ENCODE peak calls at places on chromosomes 7 and 10, in ten cellular contexts. One of them, this sample, is unnamed.

GRCh38 chr10:24851595-24851994 is 100.8 kb downstream of the PRTFDC1 start:
- DNase-seq in ovary: no peak
- DNase-seq in transverse colon: peak
- DNase-seq in fibroblast of mammary gland: no peak
- DNase-seq in tibial artery: no peak
- DNase-seq in AG09309: no peak
- DNase-seq in HCT116: no peak
- DNase-seq in DND-41: no peak
- DNase-seq in fibroblast of pulmonary artery: peak
- DNase-seq in dorsolateral prefrontal cortex: no peak
- DNase-seq in this sample: no peak

GRCh38 chr10:78533776-78534175 is 500.1 kb downstream of the RPS24 start:
- DNase-seq in ovary: no peak
- DNase-seq in transverse colon: no peak
- DNase-seq in fibroblast of mammary gland: no peak
- DNase-seq in tibial artery: no peak
- DNase-seq in AG09309: no peak
- DNase-seq in HCT116: no peak
- DNase-seq in DND-41: no peak
- DNase-seq in fibroblast of pulmonary artery: no peak
- DNase-seq in dorsolateral prefrontal cortex: no peak
- DNase-seq in this sample: no peak

GRCh38 chr10:72263613-72264241 is 10.0 kb upstream of the DDIT4 start:
- DNase-seq in ovary: no peak
- DNase-seq in transverse colon: peak
- DNase-seq in fibroblast of mammary gland: no peak
- DNase-seq in tibial artery: no peak
- DNase-seq in AG09309: no peak
- DNase-seq in HCT116: no peak
- DNase-seq in DND-41: peak
- DNase-seq in fibroblast of pulmonary artery: peak
- DNase-seq in dorsolateral prefrontal cortex: no peak
- DNase-seq in this sample: no peak

GRCh38 chr10:33139191-33139646 is 181.2 kb upstream of the ITGB1 start:
- DNase-seq in ovary: no peak
- DNase-seq in transverse colon: no peak
- DNase-seq in fibroblast of mammary gland: no peak
- DNase-seq in tibial artery: no peak
- DNase-seq in AG09309: no peak
- DNase-seq in HCT116: no peak
- DNase-seq in DND-41: peak
- DNase-seq in fibroblast of pulmonary artery: no peak
- DNase-seq in dorsolateral prefrontal cortex: no peak
- DNase-seq in this sample: no peak

GRCh38 chr10:102396251-102396650 is 746 bp downstream of the NFKB2 start:
- DNase-seq in ovary: no peak
- DNase-seq in transverse colon: no peak
- DNase-seq in fibroblast of mammary gland: no peak
- DNase-seq in tibial artery: no peak
- DNase-seq in AG09309: no peak
- DNase-seq in HCT116: no peak
- DNase-seq in DND-41: no peak
- DNase-seq in fibroblast of pulmonary artery: no peak
- DNase-seq in dorsolateral prefrontal cortex: no peak
- DNase-seq in this sample: no peak

GRCh38 chr7:44218418-44219201 is 17.8 kb downstream of the YKT6 start:
- DNase-seq in ovary: no peak
- DNase-seq in transverse colon: no peak
- DNase-seq in fibroblast of mammary gland: no peak
- DNase-seq in tibial artery: peak
- DNase-seq in AG09309: no peak
- DNase-seq in HCT116: no peak
- DNase-seq in DND-41: no peak
- DNase-seq in fibroblast of pulmonary artery: peak
- DNase-seq in dorsolateral prefrontal cortex: peak
- DNase-seq in this sample: no peak

GRCh38 chr7:158353606-158354570 is 233.7 kb downstream of the PTPRN2 start:
- DNase-seq in ovary: no peak
- DNase-seq in transverse colon: peak
- DNase-seq in fibroblast of mammary gland: peak
- DNase-seq in tibial artery: peak
- DNase-seq in AG09309: no peak
- DNase-seq in HCT116: peak
- DNase-seq in DND-41: peak
- DNase-seq in fibroblast of pulmonary artery: peak
- DNase-seq in dorsolateral prefrontal cortex: peak
- DNase-seq in this sample: no peak

GRCh38 chr10:33661580-33662269 is 327.3 kb upstream of the NRP1 start:
- DNase-seq in ovary: peak
- DNase-seq in transverse colon: peak
- DNase-seq in fibroblast of mammary gland: peak
- DNase-seq in tibial artery: peak
- DNase-seq in AG09309: peak
- DNase-seq in HCT116: no peak
- DNase-seq in DND-41: no peak
- DNase-seq in fibroblast of pulmonary artery: peak
- DNase-seq in dorsolateral prefrontal cortex: peak
- DNase-seq in this sample: peak

GRCh38 chr10:119207713-119208552 is 562 bp downstream of the GRK5 start:
- DNase-seq in ovary: peak
- DNase-seq in transverse colon: peak
- DNase-seq in fibroblast of mammary gland: peak
- DNase-seq in tibial artery: peak
- DNase-seq in AG09309: no peak
- DNase-seq in HCT116: no peak
- DNase-seq in DND-41: peak
- DNase-seq in fibroblast of pulmonary artery: peak
- DNase-seq in dorsolateral prefrontal cortex: peak
- DNase-seq in this sample: no peak

GRCh38 chr10:119208553-119208940 is 1.2 kb downstream of the GRK5 start:
- DNase-seq in ovary: no peak
- DNase-seq in transverse colon: no peak
- DNase-seq in fibroblast of mammary gland: peak
- DNase-seq in tibial artery: no peak
- DNase-seq in AG09309: no peak
- DNase-seq in HCT116: no peak
- DNase-seq in DND-41: no peak
- DNase-seq in fibroblast of pulmonary artery: peak
- DNase-seq in dorsolateral prefrontal cortex: no peak
- DNase-seq in this sample: no peak

GRCh38 chr10:119210633-119211032 is 3.3 kb downstream of the GRK5 start:
- DNase-seq in ovary: no peak
- DNase-seq in transverse colon: no peak
- DNase-seq in fibroblast of mammary gland: no peak
- DNase-seq in tibial artery: no peak
- DNase-seq in AG09309: no peak
- DNase-seq in HCT116: no peak
- DNase-seq in DND-41: no peak
- DNase-seq in fibroblast of pulmonary artery: no peak
- DNase-seq in dorsolateral prefrontal cortex: no peak
- DNase-seq in this sample: no peak

GRCh38 chr10:119209736-119210355 is 2.5 kb downstream of the GRK5 start:
- DNase-seq in ovary: no peak
- DNase-seq in transverse colon: no peak
- DNase-seq in fibroblast of mammary gland: no peak
- DNase-seq in tibial artery: peak
- DNase-seq in AG09309: no peak
- DNase-seq in HCT116: no peak
- DNase-seq in DND-41: no peak
- DNase-seq in fibroblast of pulmonary artery: peak
- DNase-seq in dorsolateral prefrontal cortex: no peak
- DNase-seq in this sample: no peak

DNA sequence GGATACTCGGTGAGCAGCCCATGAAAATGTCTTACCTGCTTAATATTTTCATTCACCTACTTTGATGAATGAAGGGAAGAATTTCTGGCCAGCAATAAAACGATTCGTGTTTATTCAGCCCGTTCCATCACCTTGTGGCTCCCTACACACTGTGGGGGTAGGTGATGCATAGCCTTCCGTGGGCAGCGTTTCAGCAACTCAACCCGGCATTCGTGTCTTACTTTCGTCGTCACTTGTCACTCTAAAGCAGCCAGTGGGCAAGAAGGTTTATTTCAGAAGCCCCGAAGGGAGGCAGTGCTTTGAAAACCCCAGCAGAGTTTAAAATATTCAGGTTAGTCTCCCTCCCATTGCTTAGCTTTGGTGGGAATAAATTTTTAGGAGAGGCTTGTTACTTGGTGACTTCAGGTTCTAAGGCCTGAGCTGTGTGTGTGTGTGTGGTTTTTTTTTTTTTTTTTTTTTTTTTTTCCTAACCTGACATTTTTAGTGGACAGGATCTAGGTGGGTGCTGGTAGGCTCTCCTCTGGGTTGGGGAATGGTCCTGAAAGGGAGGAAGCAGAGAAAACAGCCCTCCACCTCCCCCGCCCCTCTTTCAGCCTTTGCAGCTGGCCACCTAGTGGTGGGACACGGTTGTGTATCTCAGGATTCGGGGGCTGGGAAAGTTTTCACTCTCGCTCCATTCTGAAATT is 1.8 kb downstream of the GRK5 start:
- DNase-seq in ovary: peak
- DNase-seq in transverse colon: peak
- DNase-seq in fibroblast of mammary gland: peak
- DNase-seq in tibial artery: peak
- DNase-seq in AG09309: no peak
- DNase-seq in HCT116: no peak
- DNase-seq in DND-41: peak
- DNase-seq in fibroblast of pulmonary artery: peak
- DNase-seq in dorsolateral prefrontal cortex: peak
- DNase-seq in this sample: no peak
- H3K4me3 ChIP-seq in ovary: peak
- H3K4me3 ChIP-seq in transverse colon: peak
- H3K4me3 ChIP-seq in fibroblast of mammary gland: peak
- H3K4me3 ChIP-seq in tibial artery: peak
- H3K4me3 ChIP-seq in AG09309: peak
- H3K4me3 ChIP-seq in HCT116: no peak
- H3K4me3 ChIP-seq in DND-41: peak
- H3K4me3 ChIP-seq in fibroblast of pulmonary artery: peak
- H3K4me3 ChIP-seq in dorsolateral prefrontal cortex: peak
- H3K4me3 ChIP-seq in this sample: peak

GRCh38 chr10:75395171-75395954 is 6.2 kb downstream of the ZNF503 start:
- DNase-seq in ovary: peak
- DNase-seq in transverse colon: peak
- DNase-seq in fibroblast of mammary gland: peak
- DNase-seq in tibial artery: peak
- DNase-seq in AG09309: no peak
- DNase-seq in HCT116: no peak
- DNase-seq in DND-41: no peak
- DNase-seq in fibroblast of pulmonary artery: no peak
- DNase-seq in dorsolateral prefrontal cortex: no peak
- DNase-seq in this sample: no peak
- H3K4me3 ChIP-seq in ovary: peak
- H3K4me3 ChIP-seq in transverse colon: peak
- H3K4me3 ChIP-seq in fibroblast of mammary gland: peak
- H3K4me3 ChIP-seq in tibial artery: peak
- H3K4me3 ChIP-seq in AG09309: peak
- H3K4me3 ChIP-seq in HCT116: peak
- H3K4me3 ChIP-seq in DND-41: no peak
- H3K4me3 ChIP-seq in fibroblast of pulmonary artery: peak
- H3K4me3 ChIP-seq in dorsolateral prefrontal cortex: peak
- H3K4me3 ChIP-seq in this sample: no peak

GRCh38 chr10:115026041-115026779 is 67.0 kb upstream of the ATRNL1 start:
- DNase-seq in ovary: no peak
- DNase-seq in transverse colon: no peak
- DNase-seq in fibroblast of mammary gland: no peak
- DNase-seq in tibial artery: no peak
- DNase-seq in AG09309: no peak
- DNase-seq in HCT116: no peak
- DNase-seq in DND-41: no peak
- DNase-seq in fibroblast of pulmonary artery: no peak
- DNase-seq in dorsolateral prefrontal cortex: no peak
- DNase-seq in this sample: no peak

GRCh38 chr10:115028419-115028818 is 64.7 kb upstream of the ATRNL1 start:
- DNase-seq in ovary: no peak
- DNase-seq in transverse colon: no peak
- DNase-seq in fibroblast of mammary gland: no peak
- DNase-seq in tibial artery: no peak
- DNase-seq in AG09309: no peak
- DNase-seq in HCT116: no peak
- DNase-seq in DND-41: no peak
- DNase-seq in fibroblast of pulmonary artery: no peak
- DNase-seq in dorsolateral prefrontal cortex: no peak
- DNase-seq in this sample: no peak

GRCh38 chr10:115018185-115018931 is 74.8 kb upstream of the ATRNL1 start:
- DNase-seq in ovary: no peak
- DNase-seq in transverse colon: no peak
- DNase-seq in fibroblast of mammary gland: no peak
- DNase-seq in tibial artery: no peak
- DNase-seq in AG09309: no peak
- DNase-seq in HCT116: no peak
- DNase-seq in DND-41: no peak
- DNase-seq in fibroblast of pulmonary artery: no peak
- DNase-seq in dorsolateral prefrontal cortex: no peak
- DNase-seq in this sample: no peak

GRCh38 chr10:115020449-115020848 is 72.7 kb upstream of the ATRNL1 start:
- DNase-seq in ovary: no peak
- DNase-seq in transverse colon: no peak
- DNase-seq in fibroblast of mammary gland: no peak
- DNase-seq in tibial artery: no peak
- DNase-seq in AG09309: no peak
- DNase-seq in HCT116: no peak
- DNase-seq in DND-41: no peak
- DNase-seq in fibroblast of pulmonary artery: no peak
- DNase-seq in dorsolateral prefrontal cortex: no peak
- DNase-seq in this sample: no peak

DNA sequence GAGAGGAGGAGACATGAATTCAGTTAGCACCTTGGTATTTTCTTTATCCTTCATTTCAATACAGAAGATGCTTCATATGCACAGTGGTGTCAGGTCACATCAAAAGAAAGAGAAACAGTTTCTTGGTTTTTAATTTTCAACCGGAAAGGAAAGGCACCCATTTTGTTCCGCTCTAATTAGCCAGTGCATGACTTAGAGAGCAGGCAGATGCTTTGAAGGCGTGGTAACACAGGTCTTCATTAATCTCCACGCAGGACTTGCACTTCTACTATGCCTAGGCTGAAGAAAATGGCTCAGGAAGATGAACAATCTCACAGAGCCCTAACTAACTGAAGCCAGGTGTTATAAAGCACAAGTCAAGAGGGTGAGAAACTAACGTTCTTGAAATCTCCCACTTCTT is 70.4 kb upstream of the ATRNL1 start:
- DNase-seq in ovary: no peak
- DNase-seq in transverse colon: no peak
- DNase-seq in fibroblast of mammary gland: no peak
- DNase-seq in tibial artery: no peak
- DNase-seq in AG09309: no peak
- DNase-seq in HCT116: no peak
- DNase-seq in DND-41: no peak
- DNase-seq in fibroblast of pulmonary artery: no peak
- DNase-seq in dorsolateral prefrontal cortex: no peak
- DNase-seq in this sample: no peak
- H3K4me3 ChIP-seq in ovary: no peak
- H3K4me3 ChIP-seq in transverse colon: no peak
- H3K4me3 ChIP-seq in fibroblast of mammary gland: no peak
- H3K4me3 ChIP-seq in tibial artery: no peak
- H3K4me3 ChIP-seq in AG09309: no peak
- H3K4me3 ChIP-seq in HCT116: no peak
- H3K4me3 ChIP-seq in DND-41: no peak
- H3K4me3 ChIP-seq in fibroblast of pulmonary artery: no peak
- H3K4me3 ChIP-seq in dorsolateral prefrontal cortex: no peak
- H3K4me3 ChIP-seq in this sample: no peak

DNA sequence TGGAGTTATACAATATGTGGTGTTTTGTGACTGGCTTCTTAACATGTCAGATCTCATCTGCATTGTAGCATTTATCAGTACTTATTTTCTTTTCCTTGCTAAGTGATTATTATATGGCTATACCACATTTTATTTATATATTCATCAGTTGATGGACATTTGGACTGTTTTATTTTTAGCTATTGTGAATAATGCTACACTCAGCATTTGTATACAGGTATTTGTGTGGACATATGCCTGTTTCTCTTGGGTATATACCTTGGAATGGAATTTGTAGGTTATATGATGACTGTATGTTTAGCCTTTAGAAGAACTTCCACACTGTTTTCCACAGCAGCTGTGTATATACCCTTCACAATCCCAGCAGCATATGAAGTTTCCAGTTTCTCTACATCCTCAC is 86.5 kb downstream of the GSDME start:
- DNase-seq in ovary: no peak
- DNase-seq in transverse colon: no peak
- DNase-seq in fibroblast of mammary gland: no peak
- DNase-seq in tibial artery: no peak
- DNase-seq in AG09309: no peak
- DNase-seq in HCT116: no peak
- DNase-seq in DND-41: no peak
- DNase-seq in fibroblast of pulmonary artery: no peak
- DNase-seq in dorsolateral prefrontal cortex: no peak
- DNase-seq in this sample: no peak
- H3K4me3 ChIP-seq in ovary: no peak
- H3K4me3 ChIP-seq in transverse colon: no peak
- H3K4me3 ChIP-seq in fibroblast of mammary gland: no peak
- H3K4me3 ChIP-seq in tibial artery: no peak
- H3K4me3 ChIP-seq in AG09309: no peak
- H3K4me3 ChIP-seq in HCT116: no peak
- H3K4me3 ChIP-seq in DND-41: no peak
- H3K4me3 ChIP-seq in fibroblast of pulmonary artery: no peak
- H3K4me3 ChIP-seq in dorsolateral prefrontal cortex: no peak
- H3K4me3 ChIP-seq in this sample: no peak

This sample was measured in BJ.